ENCODE peak calls at places on chromosomes 3 and 15, in five cellular contexts. G is neural progenitor cell, H is MM.1S, P is PC-3, N is HCT116. O is an unnamed sample.

GRCh38 chr3:64214697-64215018 is 10.6 kb downstream of the PRICKLE2 start:
- DNase-seq in G (no peak), H (no peak), P (no peak), N (no peak), O (no peak)

GRCh38 chr15:86139828-86140227 is 60.2 kb downstream of the AGBL1 start:
- DNase-seq in G (peak), H (no peak), P (no peak), N (no peak), O (peak)

GRCh38 chr15:76147906-76148553 is 88.2 kb downstream of the TMEM266 start:
- DNase-seq in G (peak), H (peak), P (peak), N (peak), O (peak)

GRCh38 chr3:127196466-127197299 is 3.8 kb downstream of the PRR23E start:
- DNase-seq in G (no peak), H (no peak), P (no peak), N (no peak), O (no peak)

GRCh38 chr15:70532536-70533186 is 230.7 kb downstream of the UACA start:
- DNase-seq in G (no peak), H (no peak), P (no peak), N (no peak), O (no peak)

GRCh38 chr15:31442203-31443090 is 115.8 kb downstream of the KLF13 start:
- DNase-seq in G (peak), H (no peak), P (peak), N (no peak), O (peak)

GRCh38 chr3:38121832-38122461 is 15.0 kb downstream of the ACAA1 start:
- DNase-seq in G (no peak), H (no peak), P (no peak), N (no peak), O (no peak)

GRCh38 chr15:93029613-93030429 is 59.2 kb downstream of the RGMA start:
- DNase-seq in G (no peak), H (no peak), P (peak), N (no peak), O (no peak)

GRCh38 chr15:70503073-70503745 is 260.1 kb downstream of the UACA start:
- DNase-seq in G (no peak), H (peak), P (no peak), N (no peak), O (peak)

GRCh38 chr3:183210862-183211341 is 42.2 kb upstream of the B3GNT5 start:
- DNase-seq in G (no peak), H (no peak), P (peak), N (no peak), O (no peak)

GRCh38 chr15:63340878-63341277 is 40.8 kb downstream of the CA12 start:
- DNase-seq in G (no peak), H (no peak), P (no peak), N (no peak), O (no peak)

GRCh38 chr3:195080125-195080524 is 190.8 kb downstream of the XXYLT1 start:
- DNase-seq in G (no peak), H (no peak), P (no peak), N (no peak), O (peak)

GRCh38 chr3:107241217-107241616 is 136.0 kb upstream of the CCDC54 start:
- DNase-seq in G (peak), H (peak), P (peak), N (peak), O (peak)

GRCh38 chr3:186417791-186418190 is 55.8 kb upstream of the DGKG start:
- DNase-seq in G (no peak), H (no peak), P (peak), N (no peak), O (no peak)

GRCh38 chr3:58334013-58334321 is 1.3 kb downstream of the PXK start:
- DNase-seq in G (peak), H (no peak), P (no peak), N (no peak), O (no peak)

GRCh38 chr15:52252781-52253180 is 42.8 kb downstream of the MYO5C start:
- DNase-seq in G (no peak), H (no peak), P (peak), N (peak), O (no peak)

GRCh38 chr3:102092617-102093466 is 243.5 kb downstream of the NFKBIZ start:
- DNase-seq in G (no peak), H (peak), P (peak), N (no peak), O (no peak)

GRCh38 chr15:25053000-25053815 is 98.4 kb downstream of the SNRPN start:
- DNase-seq in G (no peak), H (no peak), P (no peak), N (no peak), O (no peak)

GRCh38 chr3:30538787-30539186 is 67.6 kb upstream of the TGFBR2 start:
- DNase-seq in G (no peak), H (no peak), P (peak), N (peak), O (no peak)

GRCh38 chr15:31482122-31482922 is 155.7 kb downstream of the KLF13 start:
- DNase-seq in G (no peak), H (no peak), P (no peak), N (no peak), O (no peak)

GRCh38 chr3:150168694-150169093 is 198.0 kb upstream of the PFN2 start:
- DNase-seq in G (no peak), H (no peak), P (no peak), N (no peak), O (no peak)

GRCh38 chr15:89671687-89672086 is 7.5 kb downstream of the PLIN1 start:
- DNase-seq in G (no peak), H (no peak), P (no peak), N (no peak), O (no peak)

GRCh38 chr15:91874992-91875651 is 21.6 kb downstream of the SLCO3A1 start:
- DNase-seq in G (no peak), H (no peak), P (no peak), N (no peak), O (no peak)

GRCh38 chr3:86990171-86990733 is 697 bp downstream of the VGLL3 start:
- DNase-seq in G (no peak), H (peak), P (peak), N (no peak), O (no peak)

GRCh38 chr3:99866167-99866810 is 48.6 kb downstream of the CMSS1 start:
- DNase-seq in G (no peak), H (no peak), P (peak), N (no peak), O (no peak)

GRCh38 chr3:143224731-143225130 is 105.2 kb downstream of the CHST2 start:
- DNase-seq in G (no peak), H (no peak), P (no peak), N (no peak), O (no peak)

GRCh38 chr3:186239321-186239720 is 122.7 kb downstream of the DGKG start:
- DNase-seq in G (peak), H (no peak), P (peak), N (no peak), O (no peak)

GRCh38 chr15:99401971-99402732 is 150.9 kb downstream of the LRRC28 start:
- DNase-seq in G (no peak), H (no peak), P (no peak), N (no peak), O (no peak)

GRCh38 chr3:120448707-120449650 is 1.8 kb downstream of the FSTL1 start:
- DNase-seq in G (peak), H (no peak), P (peak), N (no peak), O (no peak)

GRCh38 chr15:50828610-50829206 is 63.2 kb upstream of the SPPL2A start:
- DNase-seq in G (peak), H (no peak), P (peak), N (peak), O (no peak)

GRCh38 chr15:66908503-66909095 is 156.8 kb upstream of the SMAD3 start:
- DNase-seq in G (no peak), H (no peak), P (no peak), N (no peak), O (no peak)

GRCh38 chr15:36449084-36449661 is 130.3 kb upstream of the CDIN1 start:
- DNase-seq in G (peak), H (no peak), P (no peak), N (peak), O (no peak)

GRCh38 chr3:37346227-37347005 is 172.0 kb upstream of the LRRFIP2 start:
- DNase-seq in G (no peak), H (no peak), P (no peak), N (no peak), O (no peak)

GRCh38 chr15:96732704-96733103 is 402.2 kb downstream of the NR2F2 start:
- DNase-seq in G (no peak), H (no peak), P (no peak), N (no peak), O (no peak)

GRCh38 chr3:105715372-105715771 is 153.4 kb downstream of the CBLB start:
- DNase-seq in G (no peak), H (no peak), P (peak), N (no peak), O (no peak)

DNA sequence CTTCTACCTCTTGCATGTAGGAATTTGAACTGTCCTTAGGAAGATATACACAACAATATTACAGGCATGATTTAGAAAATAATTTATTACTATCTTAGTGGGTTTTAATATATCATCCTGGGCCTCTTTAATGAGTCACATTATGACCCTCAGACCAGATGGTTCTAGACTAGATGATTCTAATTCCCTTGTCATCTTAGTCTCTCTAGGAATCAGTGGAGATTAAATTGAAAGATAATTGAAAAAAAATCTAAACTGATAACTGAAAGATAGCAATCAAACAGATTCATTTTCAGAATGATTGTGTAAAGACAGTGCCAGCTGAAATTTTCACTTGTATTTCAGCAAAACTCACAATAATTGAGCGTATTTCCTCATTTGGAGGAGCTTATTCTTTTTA is 435.7 kb upstream of the THBS1 start:
- DNase-seq in G (no peak), H (no peak), P (no peak), N (no peak), O (no peak)
- H3K4me2 ChIP-seq in G (no peak), H (no peak), P (peak), N (no peak), O (no peak)

GRCh38 chr3:129051776-129052400 is 8.7 kb upstream of the GP9 start:
- DNase-seq in G (no peak), H (no peak), P (peak), N (no peak), O (no peak)
- H3K4me3 ChIP-seq in G (no peak), H (no peak), P (no peak), N (no peak), O (no peak)

GRCh38 chr3:129016366-129016724 is 15.2 kb downstream of the EFCC1 start:
- DNase-seq in G (no peak), H (peak), P (peak), N (no peak), O (peak)

GRCh38 chr3:129015388-129016105 is 14.4 kb downstream of the EFCC1 start:
- DNase-seq in G (no peak), H (no peak), P (no peak), N (no peak), O (peak)

GRCh38 chr3:129014793-129015345 is 13.8 kb downstream of the EFCC1 start:
- DNase-seq in G (no peak), H (no peak), P (no peak), N (no peak), O (no peak)

GRCh38 chr3:129013491-129013891 is 12.4 kb downstream of the EFCC1 start:
- DNase-seq in G (no peak), H (peak), P (no peak), N (no peak), O (no peak)

DNA sequence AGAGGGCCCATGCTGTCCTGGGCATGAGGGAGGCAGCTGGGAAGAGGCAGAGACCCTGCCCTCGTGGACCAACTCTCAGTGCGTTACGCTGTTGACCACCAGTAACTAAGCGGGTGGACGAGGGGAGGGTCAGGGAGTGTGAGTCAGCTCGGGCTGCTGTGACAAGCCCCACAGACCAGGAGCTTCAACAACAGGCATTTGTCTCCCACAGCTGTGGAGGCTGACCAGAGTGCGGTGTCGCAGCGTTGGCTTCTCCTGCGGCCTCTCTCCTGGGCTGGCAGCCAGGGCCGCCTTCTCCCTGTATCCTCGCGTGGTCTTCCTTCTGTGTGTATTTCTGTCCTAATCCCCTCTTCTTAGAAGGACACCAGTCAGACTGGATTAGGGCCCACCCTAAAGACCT is 13.0 kb downstream of the EFCC1 start:
- DNase-seq in G (no peak), H (no peak), P (no peak), N (no peak), O (no peak)
- TF ChIP-seq EZH2phosphoT487 in G (no peak), H (no peak), P (no peak), N (no peak), O (no peak)

GRCh38 chr3:141858312-141858711 is 18.1 kb upstream of the ATP1B3 start:
- DNase-seq in G (no peak), H (no peak), P (no peak), N (no peak), O (no peak)
- H3K4me2 ChIP-seq in G (no peak), H (no peak), P (no peak), N (no peak), O (no peak)

DNA sequence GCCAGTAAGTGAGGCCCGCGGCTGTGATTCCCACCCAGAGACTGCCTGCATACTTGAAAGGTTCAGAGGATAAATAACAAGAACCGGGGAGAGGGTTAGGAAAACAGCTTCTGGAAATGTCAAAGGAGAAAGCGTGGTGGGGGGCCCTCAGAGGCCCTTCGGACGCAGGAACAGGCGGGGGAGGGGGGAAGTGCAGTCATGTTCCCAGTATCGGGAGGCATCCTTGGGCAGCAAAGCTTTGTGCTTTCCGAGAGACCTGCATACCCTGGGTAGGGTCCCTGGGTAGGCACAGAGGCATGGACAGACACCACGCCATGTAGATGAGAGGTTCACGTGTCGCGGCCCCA is 21.4 kb downstream of the EPHB3 start:
- DNase-seq in G (peak), H (no peak), P (no peak), N (no peak), O (no peak)
- H3K4me3 ChIP-seq in G (peak), H (no peak), P (no peak), N (no peak), O (no peak)

O was measured in OCI-LY7.